ENCODE peak calls at places on chromosomes 4 and X, in eight cellular contexts. T, P, A, S, Q, J, U and F are unnamed samples.
A peak's percentile ranks its signal among the peaks of the same experiment; 100 is the strongest.

GRCh38 chr4:160296476-160296875 is 1193.6 kb downstream of the RAPGEF2 start:
- DNase-seq in T (no peak), P (no peak), A (no peak), S (no peak), Q (no peak), J (no peak), U (no peak), F (no peak)

GRCh38 chr4:26173619-26174018 is 147.2 kb upstream of the RBPJ start:
- DNase-seq in T (no peak), P (no peak), A (no peak), S (no peak), Q (no peak), J (no peak), U (no peak), F (no peak)

GRCh38 chr4:1072830-1073446 is 40.4 kb downstream of the RNF212 start:
- DNase-seq in T (peak; percentile 52), P (peak; percentile 69), A (peak; percentile 19), S (no peak), Q (no peak), J (no peak), U (peak; percentile 36), F (no peak)

GRCh38 chr4:56728512-56728911 is 47.4 kb upstream of the HOPX start:
- DNase-seq in T (no peak), P (no peak), A (no peak), S (peak; percentile 18), Q (peak; percentile 66), J (no peak), U (peak; percentile 93), F (peak; percentile 82)

GRCh38 chr4:14513471-14513870 is 488.8 kb upstream of the CPEB2 start:
- DNase-seq in T (no peak), P (no peak), A (no peak), S (peak; percentile 68), Q (no peak), J (no peak), U (no peak), F (no peak)

GRCh38 chr4:121656269-121656641 is 40.5 kb downstream of the ANXA5 start:
- DNase-seq in T (peak; percentile 44), P (no peak), A (no peak), S (peak; percentile 59), Q (no peak), J (no peak), U (peak; percentile 20), F (peak; percentile 51)

GRCh38 chr4:139907001-139907809 is 241.6 kb downstream of the MGST2 start:
- DNase-seq in T (no peak), P (no peak), A (no peak), S (no peak), Q (no peak), J (no peak), U (no peak), F (no peak)

GRCh38 chrX:49202022-49202421 is 2.0 kb upstream of the SYP start:
- DNase-seq in T (no peak), P (no peak), A (no peak), S (no peak), Q (no peak), J (no peak), U (no peak), F (no peak)